ENCODE peak calls at places on chromosomes 13 and 19, in ten cellular contexts. R is CD8-positive, alpha-beta T cell; D is IMR-90; W is heart left ventricle; J is Panc1; F is tibial nerve; O is heart right ventricle; C is upper lobe of left lung; B is transverse colon; P is cardiac muscle cell. M is an unnamed sample.

GRCh38 chr19:2330632-2331284 is 2.3 kb downstream of the SPPL2B start:
- DNase-seq in J (no peak), D (no peak), P (no peak), R (no peak), B (peak; percentile 93), W (no peak), O (no peak), F (no peak), C (peak; percentile 48), M (no peak)

GRCh38 chr19:40400521-40400920 is 10.5 kb upstream of the HIPK4 start:
- DNase-seq in W (no peak), P (no peak), O (no peak), F (no peak), D (no peak), C (no peak), B (no peak), R (no peak), J (no peak), M (no peak)

GRCh38 chr19:3358919-3359849 is 7.2 kb upstream of the NFIC start:
- DNase-seq in R (peak; percentile 56), F (peak; percentile 40), D (peak; percentile 51), J (no peak), O (peak; percentile 72), P (peak; percentile 72), B (peak; percentile 78), W (peak; percentile 77), C (peak; percentile 95), M (peak; percentile 88)

GRCh38 chr19:29524201-29524911 is 1.4 kb upstream of the VSTM2B start:
- DNase-seq in W (no peak), B (no peak), O (no peak), D (no peak), J (no peak), R (no peak), P (no peak), C (no peak), F (no peak), M (no peak)

GRCh38 chr13:41456768-41457588 is at the start of gene RGCC:
- DNase-seq in P (peak; percentile 43), B (peak; percentile 82), O (peak; percentile 80), F (peak; percentile 64), R (peak; percentile 84), C (peak; percentile 99), D (peak; percentile 49), J (no peak), W (peak; percentile 77), M (peak; percentile 82)

GRCh38 chr19:34733266-34733825 is 697 bp upstream of the ZNF181 start:
- DNase-seq in F (peak; percentile 16), W (peak; percentile 57), C (no peak), P (no peak), J (no peak), O (peak; percentile 69), B (no peak), D (no peak), R (no peak), M (peak; percentile 75)

GRCh38 chr13:79382545-79383275 is 23.3 kb downstream of the RBM26 start:
- DNase-seq in O (no peak), F (no peak), P (no peak), D (no peak), R (no peak), J (no peak), B (no peak), C (no peak), W (no peak), M (no peak)

GRCh38 chr19:16066611-16067104 is 9.6 kb upstream of the TPM4 start:
- DNase-seq in J (no peak), F (no peak), D (peak; percentile 76), W (no peak), O (peak; percentile 34), P (peak; percentile 82), C (no peak), B (peak; percentile 81), R (no peak), M (no peak)

GRCh38 chr19:20367811-20368294 is 197.7 kb downstream of the ZNF737 start:
- DNase-seq in J (no peak), P (no peak), O (no peak), C (no peak), B (no peak), D (no peak), W (no peak), F (no peak), R (no peak), M (no peak)

DNA sequence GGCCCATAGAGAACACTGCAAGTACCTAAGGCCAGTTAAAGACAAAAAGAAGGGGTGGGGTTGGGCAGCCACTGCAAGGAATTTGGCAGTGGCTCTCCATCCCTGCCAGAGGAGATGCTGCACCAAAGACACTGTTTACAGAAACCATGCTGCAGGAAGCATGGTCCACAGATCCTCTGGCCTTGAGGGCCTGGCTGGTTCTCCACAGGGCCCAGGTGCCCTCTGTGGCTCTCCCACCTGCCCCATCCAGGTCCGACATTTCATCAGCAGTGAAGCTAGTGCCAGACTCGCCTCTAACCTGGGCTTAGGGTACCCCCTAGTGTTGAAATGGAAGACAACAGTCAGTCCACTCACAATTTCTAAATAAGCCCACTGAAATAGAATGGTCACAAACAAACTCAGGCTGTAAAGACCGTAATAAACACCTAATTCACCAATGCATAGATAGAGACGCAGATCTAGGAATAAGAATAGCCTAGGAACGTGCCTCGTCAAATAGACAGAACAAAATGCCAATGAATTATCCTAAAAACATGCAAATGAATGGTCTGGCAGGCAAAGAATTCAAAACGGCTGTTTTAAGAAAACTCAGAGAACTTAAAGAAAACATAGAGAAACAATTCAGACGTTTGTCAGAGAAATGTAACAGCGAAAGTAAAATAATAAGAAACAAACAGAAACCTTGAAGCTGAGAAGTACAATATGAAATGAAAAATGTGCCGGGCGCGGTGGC is 23.3 kb downstream of the LYPD4 start:
- DNase-seq in P (peak; percentile 40), C (no peak), D (peak; percentile 15), W (no peak), R (peak; percentile 6), O (no peak), B (peak; percentile 41), F (no peak), J (peak; percentile 18), M (no peak)
- TF ChIP-seq CTCF in P (peak; percentile 62), C (peak; percentile 76), D (peak; percentile 48), W (no peak), R (peak; percentile 42), O (peak; percentile 47), B (peak; percentile 71), F (peak; percentile 44), J (peak; percentile 73), M (no peak)

DNA sequence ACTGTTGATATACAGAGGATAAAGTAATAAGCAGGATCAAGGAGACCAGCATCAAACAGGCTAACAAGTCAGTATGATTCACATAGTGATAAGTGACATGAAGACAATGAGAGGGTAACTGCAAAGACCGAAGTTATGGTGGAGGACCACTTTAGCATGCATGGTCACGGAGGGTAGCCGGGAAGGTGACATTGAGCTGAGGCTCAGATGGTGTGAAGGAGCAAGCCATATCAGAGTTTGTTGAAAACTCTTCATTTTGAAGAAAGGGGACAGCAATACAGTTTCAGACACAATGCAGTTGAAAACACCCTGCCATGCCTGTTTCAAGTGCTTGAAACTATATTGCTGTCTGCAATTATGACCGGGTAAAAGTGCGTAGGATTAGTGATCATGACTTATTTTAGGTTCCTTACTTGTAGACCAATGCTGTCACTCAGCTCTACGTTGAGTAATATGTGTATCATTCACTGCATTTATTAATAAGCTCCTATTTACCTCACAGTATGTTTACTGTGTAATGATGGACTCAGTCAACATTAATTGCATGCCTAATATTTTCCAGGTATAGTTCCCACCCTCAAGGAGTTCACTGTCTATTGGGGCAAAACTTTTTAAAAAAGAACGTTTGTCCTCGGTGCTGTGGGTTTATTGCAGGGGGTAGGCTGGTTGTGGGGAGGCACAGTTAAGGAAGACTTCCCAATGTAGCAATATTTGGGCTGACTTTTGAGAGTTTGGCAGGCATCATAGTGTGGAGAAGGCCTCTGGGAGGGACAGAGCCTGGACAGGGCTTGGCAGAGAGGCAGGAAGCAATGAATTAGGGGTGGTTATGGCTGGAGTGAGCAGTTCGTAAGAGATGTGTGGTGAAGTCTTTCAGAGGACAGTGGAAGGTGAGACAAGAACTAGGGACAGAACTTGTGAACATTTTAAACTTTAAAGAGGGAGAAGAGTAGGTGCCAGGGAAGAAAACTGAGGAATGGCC is 3.2 kb downstream of the UBAC2 start:
- DNase-seq in O (no peak), J (no peak), P (no peak), B (no peak), R (no peak), F (no peak), W (no peak), D (no peak), C (no peak), M (no peak)
- H3K4me3 ChIP-seq in O (no peak overlapping the region), J (no peak overlapping the region), P (no peak overlapping the region), B (no peak overlapping the region), R (peak overlapping the region; percentile 46), F (no peak overlapping the region), W (no peak overlapping the region), D (no peak overlapping the region), C (no peak overlapping the region), M (no peak overlapping the region)

DNA sequence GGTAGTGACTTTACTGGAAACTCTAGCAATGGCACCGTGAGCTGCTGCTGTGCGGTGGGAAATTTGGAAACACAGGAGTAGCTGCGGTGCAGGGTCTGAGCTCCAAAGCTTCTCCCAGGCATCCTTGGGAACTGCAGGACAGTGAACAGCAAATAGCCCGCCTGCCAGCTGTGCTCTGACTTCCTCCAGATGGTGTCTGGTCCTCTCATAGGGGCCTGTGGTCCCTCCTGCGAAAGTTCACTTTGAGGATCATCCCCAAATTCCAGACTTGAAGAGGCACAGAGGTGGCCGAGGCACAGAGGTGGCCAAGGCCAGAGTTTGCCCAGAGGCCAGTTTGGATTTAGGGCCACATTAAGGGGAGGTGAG is 287.3 kb upstream of the MAB21L1 start:
- DNase-seq in B (no peak), D (no peak), O (no peak), P (no peak), C (no peak), F (no peak), R (no peak), J (no peak), W (no peak), M (no peak)
- H3K27ac ChIP-seq in B (no peak overlapping the region), D (no peak overlapping the region), O (no peak overlapping the region), P (no peak overlapping the region), C (no peak overlapping the region), F (no peak overlapping the region), R (no peak overlapping the region), J (no peak overlapping the region), W (no peak overlapping the region), M (no peak overlapping the region)

GRCh38 chr19:32626969-32627368 is 46.0 kb downstream of the PDCD5 start:
- DNase-seq in D (no peak), W (no peak), B (no peak), C (no peak), O (no peak), F (no peak), P (no peak), J (no peak), R (no peak), M (no peak)

GRCh38 chr19:32627714-32628253 is 46.8 kb downstream of the PDCD5 start:
- DNase-seq in O (no peak), D (no peak), C (peak; percentile 71), J (no peak), P (no peak), R (no peak), B (no peak), W (no peak), F (no peak), M (no peak)

GRCh38 chr19:32630338-32630737 is 44.6 kb downstream of the ANKRD27 start:
- DNase-seq in P (no peak), C (peak; percentile 73), R (no peak), D (no peak), O (no peak), F (no peak), J (no peak), W (no peak), B (no peak), M (no peak)

DNA sequence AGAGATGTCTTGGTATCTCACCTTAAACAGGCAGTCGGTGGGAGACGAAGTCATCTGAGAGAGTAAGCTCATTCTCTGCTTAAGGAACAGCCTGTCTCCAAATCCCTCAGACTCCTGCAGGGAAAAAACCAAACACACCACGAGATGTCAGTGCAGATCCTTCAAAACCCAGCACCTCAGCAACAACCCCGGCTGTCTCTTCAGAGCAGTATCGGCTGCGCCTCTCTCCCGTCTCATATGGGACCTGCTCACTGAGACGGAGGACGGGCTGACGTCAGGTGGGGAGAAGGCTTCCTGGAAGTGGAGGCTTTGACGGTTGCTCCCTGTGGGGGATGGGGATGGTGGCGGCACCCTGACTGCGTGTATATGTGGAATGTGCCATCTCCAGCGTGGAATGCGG is 43.6 kb downstream of the ANKRD27 start:
- DNase-seq in B (no peak), W (no peak), J (no peak), P (no peak), D (no peak), O (no peak), F (no peak), C (no peak), R (no peak), M (no peak)
- TF ChIP-seq CTCF in B (no peak), W (no peak), J (no peak), P (no peak), D (no peak), O (peak; percentile 12), F (no peak), C (no peak), R (no peak), M (no peak)